ENCODE peak calls at places on chromosome 18, in eight cellular contexts. Q is cardiac muscle cell; P is ovary; X is CD4-positive, CD25-positive, alpha-beta regulatory T cell; H is tibial artery; A is right cardiac atrium; I is left ventricle myocardium inferior; L is foreskin keratinocyte. F is an unnamed sample.
A peak's percentile ranks its signal among the peaks of the same experiment; 100 is the strongest.

GRCh38 chr18:51149605-51150429 is 47.7 kb downstream of the MEX3C start:
- DNase-seq in X (peak; percentile 59), I (no peak), Q (no peak), A (no peak), L (peak; percentile 49), P (no peak), H (no peak), F (no peak)

GRCh38 chr18:61922435-61922834 is 29.6 kb upstream of the RNF152 start:
- DNase-seq in H (no peak), I (no peak), L (no peak), X (no peak), P (no peak), A (no peak), Q (no peak), F (no peak)

GRCh38 chr18:27121108-27121507 is 64.0 kb downstream of the CHST9 start:
- DNase-seq in A (no peak), L (peak; percentile 3), I (no peak), X (no peak), H (no peak), P (no peak), Q (no peak), F (no peak)

GRCh38 chr18:13629841-13630747 is 96.3 kb downstream of the FAM210A start:
- DNase-seq in P (peak; percentile 40), Q (peak; percentile 76), A (no peak), X (peak; percentile 71), I (no peak), H (peak; percentile 53), L (peak; percentile 16), F (peak; percentile 57)

GRCh38 chr18:23689616-23690504 is 607 bp downstream of the LAMA3 start:
- DNase-seq in X (no peak), Q (peak; percentile 15), P (peak; percentile 38), L (no peak), H (no peak), A (peak; percentile 72), I (peak; percentile 18), F (no peak)

GRCh38 chr18:55322176-55322735 is 265.7 kb downstream of the TCF4 start:
- DNase-seq in I (peak; percentile 87), Q (peak; percentile 83), A (peak; percentile 93), H (peak; percentile 91), X (no peak), L (peak; percentile 69), P (peak; percentile 90), F (no peak)

GRCh38 chr18:31679806-31680793 is 4.3 kb downstream of the B4GALT6 start:
- DNase-seq in Q (no peak), L (no peak), H (no peak), X (no peak), P (no peak), A (no peak), I (no peak), F (no peak)

GRCh38 chr18:3411854-3412268 is 38.1 kb upstream of the TGIF1 start:
- DNase-seq in I (peak; percentile 34), H (no peak), L (no peak), X (peak; percentile 25), Q (no peak), A (peak; percentile 68), P (no peak), F (no peak)

GRCh38 chr18:46310258-46310657 is 206.1 kb downstream of the HAUS1 start:
- DNase-seq in Q (no peak), L (no peak), P (no peak), H (no peak), A (no peak), X (no peak), I (no peak), F (no peak)

GRCh38 chr18:3538456-3538855 is 88.5 kb downstream of the TGIF1 start:
- DNase-seq in L (no peak), I (no peak), X (no peak), Q (no peak), A (no peak), H (no peak), P (no peak), F (no peak)

GRCh38 chr18:31970617-31971016 is 27.7 kb upstream of the TRAPPC8 start:
- DNase-seq in Q (no peak), L (no peak), P (no peak), H (no peak), X (no peak), I (no peak), A (no peak), F (no peak)

GRCh38 chr18:65835881-65836280 is 85.1 kb downstream of the CDH7 start:
- DNase-seq in H (no peak), A (no peak), I (no peak), P (no peak), X (no peak), L (no peak), Q (no peak), F (no peak)

GRCh38 chr18:33581816-33582215 is 3.8 kb downstream of the ASXL3 start:
- DNase-seq in X (no peak), L (no peak), I (no peak), P (peak; percentile 38), A (peak; percentile 15), H (no peak), Q (peak; percentile 46), F (no peak)

GRCh38 chr18:40058811-40059570 is 1896.0 kb upstream of the PIK3C3 start:
- DNase-seq in A (no peak), P (no peak), H (no peak), Q (no peak), L (no peak), I (no peak), X (no peak), F (no peak)

GRCh38 chr18:55534547-55534946 is 53.4 kb downstream of the TCF4 start:
- DNase-seq in Q (no peak), L (no peak), P (no peak), X (no peak), I (no peak), H (no peak), A (no peak), F (no peak)

GRCh38 chr18:54149078-54149697 is 75.3 kb downstream of the MBD2 start:
- DNase-seq in L (peak; percentile 92), Q (no peak), A (no peak), I (no peak), H (peak; percentile 32), P (no peak), X (peak; percentile 73), F (no peak)

GRCh38 chr18:42338683-42339082 is 383.6 kb downstream of the PIK3C3 start:
- DNase-seq in A (no peak), L (no peak), Q (no peak), X (no peak), P (no peak), H (no peak), I (no peak), F (no peak)

GRCh38 chr18:49835405-49835804 is 22.1 kb upstream of the ACAA2 start:
- DNase-seq in A (no peak), L (no peak), X (no peak), H (no peak), I (no peak), P (no peak), Q (no peak), F (no peak)
- H3K27ac ChIP-seq in A (no peak overlapping the region), L (no peak overlapping the region), X (no peak overlapping the region), H (no peak overlapping the region), I (no peak overlapping the region), P (no peak overlapping the region), Q (no peak overlapping the region), F (no peak overlapping the region)

GRCh38 chr18:59275406-59275949 is 2.2 kb upstream of the RAX start:
- DNase-seq in A (no peak), L (no peak), I (no peak), P (no peak), X (no peak), Q (no peak), H (no peak), F (no peak)
- H3K27me3 ChIP-seq in A (no peaks in the 10 kb centered on the region), L (no peaks in the 10 kb centered on the region), I (no peaks in the 10 kb centered on the region), P (no peaks in the 10 kb centered on the region), X (peaks cover 48% of the 10 kb centered on the region), Q (peaks cover 100% of the 10 kb centered on the region), H (peaks cover 83% of the 10 kb centered on the region), F (peaks cover 7% of the 10 kb centered on the region)

DNA sequence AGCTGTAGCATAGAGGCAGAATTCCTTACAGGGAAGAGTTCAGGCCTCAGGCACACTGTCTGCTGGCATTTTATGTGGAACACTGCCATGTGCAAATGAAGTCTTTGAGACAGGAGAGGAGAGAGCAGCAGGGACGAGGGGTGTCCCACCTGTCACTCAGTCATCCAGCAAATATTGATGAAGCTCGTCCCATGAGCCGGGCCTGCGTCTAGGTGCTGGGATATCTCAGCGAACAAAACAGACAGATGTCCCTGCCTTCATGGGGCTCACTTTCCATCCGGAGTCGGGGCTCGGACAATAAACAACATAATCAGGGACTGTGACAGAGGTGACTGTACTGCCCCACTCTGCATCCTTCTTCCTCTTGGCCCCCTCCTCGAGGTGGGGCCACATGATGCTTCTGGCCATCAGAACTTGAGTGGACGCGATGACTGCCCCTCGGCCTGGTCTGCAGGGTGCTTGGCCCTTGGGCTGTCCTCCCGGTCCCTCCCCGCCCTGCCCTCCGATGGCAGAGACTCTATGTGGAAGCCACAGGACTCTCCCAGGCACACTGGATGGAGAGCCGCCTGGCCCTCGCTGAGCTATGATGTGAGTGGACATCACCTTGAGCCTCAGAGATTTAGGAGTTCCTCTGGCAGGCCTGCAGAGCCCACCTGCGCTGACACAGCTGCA is 78.8 kb downstream of the MBP start:
- DNase-seq in A (no peak), P (no peak), Q (no peak), X (no peak), L (no peak), I (no peak), H (no peak), F (no peak)
- H3K27ac ChIP-seq in A (no peak overlapping the region), P (no peak overlapping the region), Q (no peak overlapping the region), X (peak overlapping the region; percentile 91), L (no peak overlapping the region), I (peak overlapping the region; percentile 80), H (peak overlapping the region; percentile 30), F (peak overlapping the region; percentile 83)

GRCh38 chr18:905307-905947 is 756 bp downstream of the ADCYAP1 start:
- DNase-seq in Q (peak; percentile 35), H (no peak), L (no peak), I (no peak), A (no peak), X (no peak), P (no peak), F (no peak)

GRCh38 chr18:904135-905090 is at the start of gene ADCYAP1:
- DNase-seq in L (no peak), Q (no peak), A (no peak), H (no peak), P (no peak), I (no peak), X (no peak), F (no peak)

GRCh38 chr18:903703-904102 is 968 bp upstream of the ADCYAP1 start:
- DNase-seq in X (peak; percentile 38), I (peak; percentile 41), H (peak; percentile 44), P (no peak), Q (peak; percentile 83), A (peak; percentile 75), L (no peak), F (peak; percentile 17)

GRCh38 chr18:901769-902168 is 2.9 kb upstream of the ADCYAP1 start:
- DNase-seq in X (no peak), Q (no peak), H (no peak), A (no peak), I (no peak), P (no peak), L (no peak), F (no peak)

DNA sequence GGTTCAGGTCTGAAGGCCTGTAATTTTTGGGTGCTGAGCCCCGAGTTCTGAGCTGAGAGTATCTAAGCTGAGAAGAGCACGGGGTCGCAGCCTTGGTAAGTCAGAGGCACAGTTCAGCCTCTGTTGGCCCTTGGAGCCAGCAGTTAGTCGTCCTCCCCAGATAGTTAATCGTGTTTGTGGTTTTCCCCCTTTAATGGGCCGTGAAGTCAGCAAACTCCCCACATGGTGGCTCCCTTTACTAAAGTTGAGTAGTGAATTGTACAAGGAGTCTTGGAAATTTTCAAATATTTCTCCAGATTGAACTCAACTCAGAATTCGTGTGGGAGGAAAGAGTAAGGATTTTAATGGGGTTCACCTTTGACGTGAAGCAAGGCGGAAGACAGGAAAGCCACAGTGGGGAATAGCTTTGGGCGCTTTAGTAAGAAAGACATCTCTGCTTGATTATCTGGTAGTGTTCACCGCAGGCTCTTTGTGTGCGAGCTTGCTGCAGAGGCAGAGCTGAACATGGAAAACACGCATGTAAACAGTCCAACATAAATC is 2.4 kb upstream of the ADCYAP1 start:
- DNase-seq in H (no peak), P (no peak), I (no peak), A (no peak), L (no peak), X (no peak), Q (no peak), F (no peak)
- H3K27me3 ChIP-seq in H (peaks cover 74% of the 10 kb centered on the region), P (no peaks in the 10 kb centered on the region), I (peaks cover 99% of the 10 kb centered on the region), A (peaks cover 5% of the 10 kb centered on the region), L (peaks cover 53% of the 10 kb centered on the region), X (peaks cover 9% of the 10 kb centered on the region), Q (peaks cover 88% of the 10 kb centered on the region), F (peaks cover 22% of the 10 kb centered on the region)

F was measured in naive thymus-derived CD4-positive, alpha-beta T cell.